ENCODE peak calls at places on chromosomes 6 and 20, in ten cellular contexts. S is H1, F is mammary epithelial cell, W is IMR-90, B is endothelial cell of umbilical vein, J is astrocyte, R is GM23248, E is mesendoderm, K is GM12878, P is HCT116. M is an unnamed sample.

GRCh38 chr20:36462440-36463211 is 78.7 kb upstream of the MYL9 start:
- DNase-seq in E (no peak), S (no peak), W (peak; percentile 60), P (no peak), J (peak; percentile 49), F (no peak), R (peak; percentile 76), K (no peak), B (peak; percentile 70), M (peak; percentile 87)

GRCh38 chr20:42150230-42150629 is 532.1 kb upstream of the CHD6 start:
- DNase-seq in S (no peak), B (no peak), K (no peak), P (no peak), J (no peak), W (no peak), F (no peak), R (no peak), E (no peak), M (no peak)

GRCh38 chr6:168417158-168417557 is 23.8 kb upstream of the SMOC2 start:
- DNase-seq in W (no peak), R (no peak), B (no peak), P (no peak), E (peak; percentile 29), S (no peak), J (no peak), F (no peak), K (no peak), M (peak; percentile 61)

GRCh38 chr6:133208183-133208755 is 32.9 kb upstream of the EYA4 start:
- DNase-seq in B (no peak), F (no peak), E (no peak), W (peak; percentile 91), J (peak; percentile 46), S (no peak), R (no peak), K (no peak), P (no peak), M (no peak)

GRCh38 chr6:106789436-106790145 is 160.2 kb downstream of the QRSL1 start:
- DNase-seq in R (no peak), E (no peak), S (no peak), B (no peak), J (no peak), K (no peak), F (no peak), P (no peak), W (no peak), M (no peak)

GRCh38 chr6:6643398-6643797 is 54.9 kb downstream of the LY86 start:
- DNase-seq in E (no peak), S (no peak), J (no peak), B (no peak), P (no peak), F (no peak), K (peak; percentile 91), W (no peak), R (no peak), M (no peak)

GRCh38 chr6:32191696-32192607 is 491 bp downstream of the GPSM3 start:
- DNase-seq in R (no peak), P (no peak), J (no peak), F (no peak), K (no peak), S (no peak), W (no peak), E (no peak), B (no peak), M (peak; percentile 78)

GRCh38 chr6:40036186-40036585 is 101.9 kb upstream of the MOCS1 start:
- DNase-seq in F (peak; percentile 59), R (no peak), W (no peak), K (no peak), B (no peak), E (peak; percentile 11), P (no peak), J (no peak), S (no peak), M (no peak)

GRCh38 chr6:4021862-4022715 is 56.8 kb downstream of the FAM217A start:
- DNase-seq in S (no peak), R (peak; percentile 56), E (no peak), P (no peak), K (no peak), W (no peak), B (peak; percentile 35), J (peak; percentile 1), F (no peak), M (no peak)

GRCh38 chr6:11585426-11586016 is 48.0 kb downstream of the TMEM170B start:
- DNase-seq in E (peak; percentile 73), W (peak; percentile 79), P (peak; percentile 44), B (peak; percentile 83), S (no peak), J (no peak), K (peak; percentile 32), R (peak; percentile 67), F (peak; percentile 31), M (no peak)

GRCh38 chr20:11013801-11014200 is 340.0 kb upstream of the JAG1 start:
- DNase-seq in R (no peak), E (no peak), F (no peak), K (no peak), W (no peak), J (no peak), S (no peak), P (no peak), B (peak; percentile 3), M (no peak)

GRCh38 chr6:70686548-70687133 is 19.0 kb downstream of the SMAP1 start:
- DNase-seq in W (peak; percentile 56), P (no peak), J (no peak), B (peak; percentile 59), F (peak; percentile 16), S (no peak), R (peak; percentile 53), K (no peak), E (peak; percentile 35), M (no peak)

GRCh38 chr20:49965781-49966304 is 16.9 kb upstream of the SNAI1 start:
- DNase-seq in J (no peak), S (no peak), K (no peak), B (no peak), P (no peak), E (no peak), R (no peak), W (no peak), F (no peak), M (no peak)

GRCh38 chr20:48635791-48636267 is 192.0 kb downstream of the PREX1 start:
- DNase-seq in P (peak; percentile 16), B (peak; percentile 55), W (peak; percentile 31), F (peak; percentile 26), K (no peak), E (peak; percentile 65), S (peak; percentile 41), R (peak; percentile 69), J (no peak), M (peak; percentile 53)

GRCh38 chr20:38728911-38729642 is 4.8 kb downstream of the SLC32A1 start:
- DNase-seq in K (no peak), J (no peak), E (peak; percentile 63), S (no peak), P (no peak), B (no peak), W (no peak), F (no peak), R (no peak), M (no peak)

GRCh38 chr6:116536216-116536621 is 9.3 kb downstream of the TRAPPC3L start:
- DNase-seq in K (no peak), J (peak; percentile 50), E (peak; percentile 78), B (peak; percentile 71), F (peak; percentile 89), S (no peak), P (peak; percentile 64), R (peak; percentile 79), W (peak; percentile 71), M (no peak)

GRCh38 chr20:25249198-25249931 is 1.5 kb downstream of the PYGB start:
- DNase-seq in P (no peak), E (no peak), R (peak; percentile 40), S (no peak), K (no peak), W (peak; percentile 15), F (no peak), J (no peak), B (peak; percentile 30), M (no peak)

GRCh38 chr6:107956586-107957164 is 1.3 kb downstream of the SEC63 start:
- DNase-seq in B (no peak), R (peak; percentile 63), W (peak; percentile 65), P (no peak), E (no peak), J (peak; percentile 12), S (no peak), F (peak; percentile 32), K (no peak), M (no peak)
- H3K9ac ChIP-seq in B (peak overlapping the region; percentile 97), R (peak overlapping the region; percentile 97), W (peak overlapping the region; percentile 99), P (peak overlapping the region; percentile 92), E (peak overlapping the region; percentile 72), J (peak overlapping the region; percentile 99), S (peak overlapping the region; percentile 86), F (peak overlapping the region; percentile 87), K (peak overlapping the region; percentile 95), M (peak overlapping the region; percentile 1)

DNA sequence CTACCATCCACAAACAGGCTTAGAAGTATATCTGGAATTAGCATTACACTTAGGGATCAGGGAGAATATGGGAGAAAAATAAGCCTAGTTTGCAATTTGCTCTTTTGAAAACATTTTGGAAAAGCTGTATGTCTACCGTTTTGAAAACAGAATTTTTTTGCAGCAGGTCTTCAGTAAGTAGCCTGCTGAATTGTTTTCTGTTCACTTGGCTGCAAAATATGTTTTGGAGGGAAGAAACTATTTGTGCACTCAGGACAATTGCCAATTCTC is 39.6 kb downstream of the ILRUN start:
- DNase-seq in W (no peak), B (no peak), S (no peak), K (no peak), F (no peak), J (peak; percentile 76), R (peak; percentile 71), E (no peak), P (no peak), M (no peak)
- H3K4me1 ChIP-seq in W (peaks cover 12% of the 10 kb centered on the region), B (peaks cover 26% of the 10 kb centered on the region), S (no peaks in the 10 kb centered on the region), K (peaks cover 60% of the 10 kb centered on the region), F (peaks cover 12% of the 10 kb centered on the region), J (peaks cover 20% of the 10 kb centered on the region), R (peaks cover 25% of the 10 kb centered on the region), E (peaks cover 4% of the 10 kb centered on the region), P (peaks cover 30% of the 10 kb centered on the region), M (peaks cover 21% of the 10 kb centered on the region)

GRCh38 chr20:44028868-44029847 is 114.5 kb downstream of the TOX2 start:
- DNase-seq in E (peak; percentile 51), R (no peak), K (peak; percentile 66), J (no peak), B (no peak), F (no peak), S (no peak), W (no peak), P (no peak), M (no peak)
- H3K9ac ChIP-seq in E (no peak overlapping the region), R (no peak overlapping the region), K (no peak overlapping the region), J (no peak overlapping the region), B (no peak overlapping the region), F (no peak overlapping the region), S (no peak overlapping the region), W (no peak overlapping the region), P (no peak overlapping the region), M (no peak overlapping the region)

DNA sequence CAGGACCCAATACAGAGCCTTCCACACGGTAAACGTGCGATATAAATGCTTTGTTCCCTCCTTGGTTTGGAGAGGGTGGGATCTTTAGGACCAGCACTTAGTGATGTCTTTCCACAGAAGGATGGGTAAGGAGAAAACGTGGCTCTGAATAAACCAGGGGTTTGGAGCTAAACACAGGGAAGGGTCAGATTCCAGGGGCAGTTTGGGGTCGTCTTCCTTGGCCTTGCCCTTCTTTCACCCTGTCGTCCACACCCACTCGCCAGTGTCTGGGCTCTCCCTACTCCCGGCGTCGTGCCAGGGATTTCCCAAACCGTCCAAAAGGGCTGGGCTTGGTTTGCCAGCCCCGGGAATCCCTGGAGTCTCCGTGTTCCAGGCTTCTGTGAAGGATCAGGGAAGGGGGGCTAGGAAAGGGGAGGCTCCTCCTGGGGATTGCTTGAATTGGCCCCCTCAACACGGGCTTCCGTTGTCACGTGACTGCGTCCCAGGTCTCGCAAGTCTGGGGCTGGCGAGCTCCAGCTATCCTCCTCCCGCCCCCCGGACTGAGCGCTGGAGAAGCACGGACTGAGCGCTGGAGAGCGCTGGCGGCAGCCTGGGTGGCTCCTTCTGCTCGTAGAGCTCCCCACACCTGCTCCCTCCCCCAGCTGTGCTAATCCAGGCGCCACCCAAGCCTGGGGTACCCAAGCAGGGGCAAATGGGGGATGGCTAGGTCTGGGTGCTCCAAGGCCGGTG is 9.5 kb upstream of the ARMC12 start:
- DNase-seq in J (peak; percentile 59), S (no peak), R (peak; percentile 76), E (peak; percentile 85), B (peak; percentile 77), F (peak; percentile 76), W (peak; percentile 60), K (no peak), P (no peak), M (peak; percentile 98)
- H3K4me1 ChIP-seq in J (peaks cover 32% of the 10 kb centered on the region), S (peaks cover 30% of the 10 kb centered on the region), R (peaks cover 24% of the 10 kb centered on the region), E (peaks cover 16% of the 10 kb centered on the region), B (peaks cover 34% of the 10 kb centered on the region), F (peaks cover 70% of the 10 kb centered on the region), W (peaks cover 16% of the 10 kb centered on the region), K (peaks cover 51% of the 10 kb centered on the region), P (peaks cover 45% of the 10 kb centered on the region), M (peaks cover 54% of the 10 kb centered on the region)

M was measured in kidney.